ENCODE peak calls at places on chromosomes 16 and 17, in five cellular contexts. D, Y, M, C and X are unnamed samples.
A peak's percentile ranks its signal among the peaks of the same experiment; 100 is the strongest.

GRCh38 chr16:37511-37910 is 15.9 kb downstream of the POLR3K start:
- DNase-seq in C (no peak), M (peak; percentile 36), Y (no peak), D (no peak), X (no peak)

GRCh38 chr16:58460219-58460610 is 39.7 kb upstream of the NDRG4 start:
- DNase-seq in C (no peak), M (no peak), D (no peak), Y (no peak), X (no peak)

GRCh38 chr16:31409433-31409832 is 16.3 kb downstream of the ITGAD start:
- DNase-seq in D (no peak), Y (no peak), M (peak; percentile 12), C (no peak), X (peak; percentile 88)

GRCh38 chr17:48545022-48545376 is at the start of gene HOXB2:
- DNase-seq in C (no peak), Y (no peak), M (peak; percentile 87), D (no peak), X (no peak)

GRCh38 chr16:80580109-80580832 is 39.5 kb downstream of the DYNLRB2 start:
- DNase-seq in C (no peak), Y (no peak), M (no peak), D (no peak), X (no peak)

GRCh38 chr17:74754832-74755231 is 6.4 kb downstream of the NHERF1 start:
- DNase-seq in Y (no peak), C (no peak), M (no peak), D (no peak), X (no peak)

GRCh38 chr17:44664867-44665266 is 8.6 kb downstream of the MEIOC start:
- DNase-seq in D (no peak), Y (no peak), M (no peak), C (no peak), X (no peak)

GRCh38 chr17:57455063-57455914 is 199.0 kb downstream of the MSI2 start:
- DNase-seq in C (no peak), Y (no peak), D (no peak), M (peak; percentile 43), X (no peak)

DNA sequence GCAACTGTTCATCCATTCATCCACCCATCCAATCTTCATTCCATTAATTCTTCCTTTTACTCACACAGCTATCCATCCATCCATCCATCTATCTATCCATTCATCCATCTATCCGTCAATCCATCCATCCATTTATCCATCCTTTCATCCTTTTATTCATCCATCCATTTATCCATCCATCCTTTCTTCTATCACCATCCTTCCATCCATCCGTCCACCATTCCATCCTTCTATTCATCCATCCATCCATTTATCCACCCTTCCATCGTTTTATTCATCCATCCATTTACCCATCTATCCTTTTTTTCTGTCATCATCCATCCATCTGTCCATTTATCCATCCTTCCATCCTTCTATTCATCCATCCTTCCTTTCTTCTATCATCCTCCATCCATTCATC is 73.0 kb upstream of the FOXF1 start:
- DNase-seq in M (no peak), C (no peak), Y (no peak), D (no peak), X (no peak)
- H2BK12ac ChIP-seq in M (no peak overlapping the region), C (no peak overlapping the region), Y (no peak overlapping the region), D (no peak overlapping the region), X (no peak overlapping the region)

DNA sequence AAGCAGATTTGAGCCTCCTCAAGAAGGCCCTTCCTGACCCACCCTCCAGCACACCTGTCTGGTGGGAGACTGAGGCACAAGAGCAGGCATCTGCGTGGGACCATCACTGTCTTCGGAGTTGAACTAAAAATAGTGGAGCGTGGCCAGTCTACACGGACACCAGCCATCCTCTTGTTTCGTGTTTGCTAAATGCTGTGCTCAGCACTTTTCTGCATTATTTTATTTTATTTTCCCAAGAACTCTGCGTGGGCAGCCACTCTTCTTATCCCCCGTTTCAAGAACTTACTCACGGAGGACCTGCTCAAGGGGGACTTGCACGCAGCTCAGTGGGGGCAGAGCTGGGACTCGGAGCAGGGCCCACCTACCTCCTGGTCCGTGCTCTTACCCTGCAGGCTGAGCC is 60.8 kb downstream of the SOCS3 start:
- DNase-seq in D (no peak), C (no peak), Y (no peak), M (no peak), X (no peak)
- H2BK12ac ChIP-seq in D (no peak overlapping the region), C (no peak overlapping the region), Y (no peak overlapping the region), M (no peak overlapping the region), X (no peak overlapping the region)

DNA sequence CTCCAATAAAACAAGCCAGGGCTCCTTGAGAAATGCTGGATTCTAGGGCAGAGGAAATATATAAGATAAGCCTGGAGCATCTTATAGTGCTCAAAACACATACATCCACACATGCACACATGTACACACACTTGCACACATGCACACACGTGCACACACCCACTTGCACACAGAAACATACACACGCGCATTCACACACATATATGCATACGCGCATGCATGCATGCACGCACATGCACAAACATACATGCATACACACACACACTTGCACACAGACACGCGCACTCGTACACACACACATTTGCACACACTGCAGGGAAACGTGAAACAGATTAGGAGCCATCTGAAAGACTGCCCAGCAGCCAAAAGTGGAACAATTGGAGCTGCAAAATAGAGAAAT is 8.0 kb upstream of the ENPP7 start:
- DNase-seq in C (no peak), M (no peak), Y (no peak), D (no peak), X (no peak)
- H2BK12ac ChIP-seq in C (no peak overlapping the region), M (no peak overlapping the region), Y (no peak overlapping the region), D (no peak overlapping the region), X (no peak overlapping the region)

DNA sequence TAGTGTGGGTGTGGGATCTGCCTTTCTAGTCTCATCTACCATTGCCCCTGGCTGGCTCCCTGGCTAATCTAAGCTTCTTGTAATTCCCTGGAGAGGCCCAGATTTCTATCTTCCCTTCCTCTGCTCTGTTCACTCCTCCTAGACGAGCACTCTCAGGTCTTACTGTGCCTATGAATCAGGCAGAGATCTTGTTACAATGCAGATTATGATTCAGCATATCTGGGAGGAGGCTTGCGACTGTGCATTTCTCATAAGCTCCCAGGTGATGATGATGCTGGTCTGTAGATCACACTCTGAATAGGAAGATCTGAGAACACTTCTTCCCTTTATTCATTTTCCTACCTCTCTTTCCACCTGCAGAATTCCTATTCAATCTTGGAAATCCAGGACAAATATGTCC is 200.1 kb downstream of the CBLN1 start:
- DNase-seq in M (no peak), D (no peak), Y (no peak), C (no peak), X (no peak)
- H2BK12ac ChIP-seq in M (no peak overlapping the region), D (no peak overlapping the region), Y (no peak overlapping the region), C (no peak overlapping the region), X (no peak overlapping the region)

DNA sequence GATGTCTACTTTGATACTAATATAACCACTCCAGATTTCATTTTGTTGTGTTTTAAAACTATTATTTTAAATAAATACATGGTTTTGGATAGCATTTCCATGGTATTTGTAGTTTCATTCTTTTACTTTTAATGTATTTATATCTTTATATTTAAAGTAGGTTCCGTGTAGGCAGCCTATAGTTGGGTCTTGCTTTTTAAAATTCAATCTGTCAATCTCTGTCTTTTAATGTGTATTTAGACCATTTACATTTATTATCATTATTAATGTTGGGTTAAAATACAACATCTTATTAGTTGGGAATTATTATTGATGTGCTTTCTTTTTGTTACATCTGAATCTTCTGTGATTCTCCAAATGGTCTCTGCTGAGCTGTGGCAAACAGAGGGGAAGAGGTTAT is 412.1 kb downstream of the NPIPA7 start:
- DNase-seq in Y (no peak), C (no peak), M (no peak), D (no peak), X (no peak)
- H2BK12ac ChIP-seq in Y (no peak overlapping the region), C (no peak overlapping the region), M (no peak overlapping the region), D (no peak overlapping the region), X (no peak overlapping the region)

GRCh38 chr16:8631373-8631772 is 9.9 kb downstream of the METTL22 start:
- DNase-seq in C (no peak), D (no peak), M (no peak), Y (no peak), X (no peak)

GRCh38 chr16:8630205-8630953 is 8.9 kb downstream of the METTL22 start:
- DNase-seq in Y (no peak), M (no peak), D (no peak), C (no peak), X (no peak)

GRCh38 chr16:8627456-8627855 is 6.0 kb downstream of the METTL22 start:
- DNase-seq in M (no peak), C (no peak), D (no peak), Y (no peak), X (no peak)

GRCh38 chr16:8626946-8627345 is 5.4 kb downstream of the METTL22 start:
- DNase-seq in M (no peak), C (no peak), D (no peak), Y (no peak), X (no peak)

GRCh38 chr16:8628981-8629725 is 7.7 kb downstream of the METTL22 start:
- DNase-seq in Y (no peak), D (no peak), C (no peak), M (no peak), X (no peak)
- H2BK12ac ChIP-seq in Y (no peak overlapping the region), D (no peak overlapping the region), C (no peak overlapping the region), M (no peak overlapping the region), X (no peak overlapping the region)

DNA sequence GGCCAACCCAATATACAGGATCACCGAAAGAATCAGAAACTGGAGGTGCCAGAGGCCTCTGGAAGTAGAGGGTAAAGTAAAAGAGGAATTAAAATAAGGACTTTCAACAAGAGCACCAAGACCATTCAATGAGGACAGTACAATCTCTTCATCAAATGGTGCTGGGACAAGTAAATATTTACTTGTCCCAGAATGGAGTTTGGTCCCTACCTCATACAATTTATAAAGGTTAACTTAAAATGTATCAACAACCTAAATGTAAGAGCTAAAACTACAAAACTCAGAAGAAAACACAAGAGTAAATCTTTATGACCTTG is 56.5 kb downstream of the USP31 start:
- DNase-seq in D (no peak), C (no peak), M (no peak), Y (no peak), X (no peak)
- H2BK12ac ChIP-seq in D (no peak overlapping the region), C (no peak overlapping the region), M (no peak overlapping the region), Y (no peak overlapping the region), X (no peak overlapping the region)